ENCODE peak calls at places on chromosomes 2 and 18, in nine cellular contexts. One of them, this sample, is unnamed.

GRCh38 chr18:48996901-48997463 is 46.2 kb upstream of the SMAD7 start:
- DNase-seq in HTR-8/SVneo: peak; percentile 63
- DNase-seq in activated naive CD4-positive, alpha-beta T cell treated with Interleukin-2 at 50 U/mL for 16 hours: no peak
- DNase-seq in stimulated activated naive CD8-positive, alpha-beta T cell treated with anti-CD3 and anti-CD28 coated beads, Interleukin-15, amount 100 ng/mL, for 72 hours: no peak
- DNase-seq in spleen: no peak
- DNase-seq in keratinocyte: no peak
- DNase-seq in SW480: peak; percentile 69
- DNase-seq in kidney epithelial cell: peak; percentile 75
- DNase-seq in right atrium auricular region: no peak
- DNase-seq in this sample: peak; percentile 95

GRCh38 chr2:21754164-21754788 is 630.5 kb downstream of the TDRD15 start:
- DNase-seq in right atrium auricular region: no peak
- DNase-seq in kidney epithelial cell: no peak
- DNase-seq in SW480: no peak
- DNase-seq in keratinocyte: no peak
- DNase-seq in spleen: no peak
- DNase-seq in activated naive CD4-positive, alpha-beta T cell treated with Interleukin-2 at 50 U/mL for 16 hours: no peak
- DNase-seq in stimulated activated naive CD8-positive, alpha-beta T cell treated with anti-CD3 and anti-CD28 coated beads, Interleukin-15, amount 100 ng/mL, for 72 hours: no peak
- DNase-seq in HTR-8/SVneo: peak; percentile 4
- DNase-seq in this sample: no peak

GRCh38 chr2:240933048-240933965 is 27.2 kb downstream of the CROCC2 start:
- DNase-seq in spleen: peak; percentile 73
- DNase-seq in SW480: no peak
- DNase-seq in kidney epithelial cell: no peak
- DNase-seq in stimulated activated naive CD8-positive, alpha-beta T cell treated with anti-CD3 and anti-CD28 coated beads, Interleukin-15, amount 100 ng/mL, for 72 hours: no peak
- DNase-seq in right atrium auricular region: peak; percentile 54
- DNase-seq in activated naive CD4-positive, alpha-beta T cell treated with Interleukin-2 at 50 U/mL for 16 hours: no peak
- DNase-seq in keratinocyte: no peak
- DNase-seq in HTR-8/SVneo: no peak
- DNase-seq in this sample: no peak

GRCh38 chr18:11323359-11323819 is 174.0 kb upstream of the PIEZO2 start:
- DNase-seq in activated naive CD4-positive, alpha-beta T cell treated with Interleukin-2 at 50 U/mL for 16 hours: no peak
- DNase-seq in SW480: no peak
- DNase-seq in keratinocyte: no peak
- DNase-seq in kidney epithelial cell: peak; percentile 52
- DNase-seq in stimulated activated naive CD8-positive, alpha-beta T cell treated with anti-CD3 and anti-CD28 coated beads, Interleukin-15, amount 100 ng/mL, for 72 hours: no peak
- DNase-seq in right atrium auricular region: no peak
- DNase-seq in HTR-8/SVneo: no peak
- DNase-seq in spleen: no peak
- DNase-seq in this sample: peak; percentile 55

GRCh38 chr2:175156534-175156933 is 11.5 kb downstream of the ATF2 start:
- DNase-seq in stimulated activated naive CD8-positive, alpha-beta T cell treated with anti-CD3 and anti-CD28 coated beads, Interleukin-15, amount 100 ng/mL, for 72 hours: no peak
- DNase-seq in right atrium auricular region: no peak
- DNase-seq in keratinocyte: no peak
- DNase-seq in spleen: no peak
- DNase-seq in SW480: no peak
- DNase-seq in kidney epithelial cell: no peak
- DNase-seq in HTR-8/SVneo: no peak
- DNase-seq in activated naive CD4-positive, alpha-beta T cell treated with Interleukin-2 at 50 U/mL for 16 hours: no peak
- DNase-seq in this sample: no peak

GRCh38 chr2:108593547-108594098 is 59.4 kb downstream of the LIMS1 start:
- DNase-seq in activated naive CD4-positive, alpha-beta T cell treated with Interleukin-2 at 50 U/mL for 16 hours: no peak
- DNase-seq in HTR-8/SVneo: no peak
- DNase-seq in kidney epithelial cell: peak; percentile 79
- DNase-seq in SW480: peak; percentile 78
- DNase-seq in stimulated activated naive CD8-positive, alpha-beta T cell treated with anti-CD3 and anti-CD28 coated beads, Interleukin-15, amount 100 ng/mL, for 72 hours: no peak
- DNase-seq in spleen: no peak
- DNase-seq in right atrium auricular region: no peak
- DNase-seq in keratinocyte: no peak
- DNase-seq in this sample: peak; percentile 69

GRCh38 chr18:49460958-49461601 is 635 bp upstream of the DYM start:
- DNase-seq in keratinocyte: no peak
- DNase-seq in activated naive CD4-positive, alpha-beta T cell treated with Interleukin-2 at 50 U/mL for 16 hours: no peak
- DNase-seq in right atrium auricular region: no peak
- DNase-seq in spleen: no peak
- DNase-seq in kidney epithelial cell: no peak
- DNase-seq in HTR-8/SVneo: no peak
- DNase-seq in SW480: no peak
- DNase-seq in stimulated activated naive CD8-positive, alpha-beta T cell treated with anti-CD3 and anti-CD28 coated beads, Interleukin-15, amount 100 ng/mL, for 72 hours: no peak
- DNase-seq in this sample: peak; percentile 42

GRCh38 chr18:39946623-39947061 is 2008.4 kb upstream of the PIK3C3 start:
- DNase-seq in spleen: no peak
- DNase-seq in stimulated activated naive CD8-positive, alpha-beta T cell treated with anti-CD3 and anti-CD28 coated beads, Interleukin-15, amount 100 ng/mL, for 72 hours: no peak
- DNase-seq in HTR-8/SVneo: peak; percentile 28
- DNase-seq in right atrium auricular region: no peak
- DNase-seq in SW480: peak; percentile 88
- DNase-seq in keratinocyte: peak; percentile 80
- DNase-seq in activated naive CD4-positive, alpha-beta T cell treated with Interleukin-2 at 50 U/mL for 16 hours: no peak
- DNase-seq in kidney epithelial cell: peak; percentile 58
- DNase-seq in this sample: peak; percentile 80

GRCh38 chr2:9760911-9761228 is 82.4 kb upstream of the TAF1B start:
- DNase-seq in right atrium auricular region: no peak
- DNase-seq in keratinocyte: no peak
- DNase-seq in kidney epithelial cell: no peak
- DNase-seq in HTR-8/SVneo: no peak
- DNase-seq in activated naive CD4-positive, alpha-beta T cell treated with Interleukin-2 at 50 U/mL for 16 hours: no peak
- DNase-seq in SW480: no peak
- DNase-seq in spleen: no peak
- DNase-seq in stimulated activated naive CD8-positive, alpha-beta T cell treated with anti-CD3 and anti-CD28 coated beads, Interleukin-15, amount 100 ng/mL, for 72 hours: no peak
- DNase-seq in this sample: no peak

This sample was measured in fibroblast of villous mesenchyme.